ENCODE peak calls at places on chromosomes 3 and 15, in eight cellular contexts. One of them, this sample, is unnamed.

GRCh38 chr15:39304201-39304841 is 276.6 kb upstream of the THBS1 start:
- DNase-seq in cardiac muscle cell: no peak
- DNase-seq in lung: no peak
- DNase-seq in epithelial cell of prostate: peak
- DNase-seq in RWPE2: no peak
- DNase-seq in GM12878: no peak
- DNase-seq in IMR-90: peak
- DNase-seq in GM23248: peak
- DNase-seq in this sample: no peak

GRCh38 chr15:74836846-74837245 is 6.1 kb downstream of the ULK3 start:
- DNase-seq in cardiac muscle cell: no peak
- DNase-seq in lung: no peak
- DNase-seq in epithelial cell of prostate: no peak
- DNase-seq in RWPE2: no peak
- DNase-seq in GM12878: no peak
- DNase-seq in IMR-90: no peak
- DNase-seq in GM23248: no peak
- DNase-seq in this sample: no peak

GRCh38 chr3:138935864-138936762 is 10.8 kb downstream of the FOXL2 start:
- DNase-seq in cardiac muscle cell: peak
- DNase-seq in lung: peak
- DNase-seq in epithelial cell of prostate: no peak
- DNase-seq in RWPE2: no peak
- DNase-seq in GM12878: no peak
- DNase-seq in IMR-90: peak
- DNase-seq in GM23248: peak
- DNase-seq in this sample: peak

GRCh38 chr3:128167973-128168674 is 14.8 kb downstream of the EEFSEC start:
- DNase-seq in cardiac muscle cell: no peak
- DNase-seq in lung: no peak
- DNase-seq in epithelial cell of prostate: no peak
- DNase-seq in RWPE2: no peak
- DNase-seq in GM12878: no peak
- DNase-seq in IMR-90: no peak
- DNase-seq in GM23248: no peak
- DNase-seq in this sample: no peak

GRCh38 chr3:149397528-149397927 is 20.1 kb upstream of the TM4SF1 start:
- DNase-seq in cardiac muscle cell: no peak
- DNase-seq in lung: no peak
- DNase-seq in epithelial cell of prostate: no peak
- DNase-seq in RWPE2: no peak
- DNase-seq in GM12878: no peak
- DNase-seq in IMR-90: no peak
- DNase-seq in GM23248: no peak
- DNase-seq in this sample: no peak

GRCh38 chr3:188052229-188052965 is 101.6 kb upstream of the LPP start:
- DNase-seq in cardiac muscle cell: peak
- DNase-seq in lung: peak
- DNase-seq in epithelial cell of prostate: no peak
- DNase-seq in RWPE2: no peak
- DNase-seq in GM12878: no peak
- DNase-seq in IMR-90: peak
- DNase-seq in GM23248: no peak
- DNase-seq in this sample: peak

GRCh38 chr3:131543714-131544113 is 40.9 kb upstream of the MRPL3 start:
- DNase-seq in cardiac muscle cell: peak
- DNase-seq in lung: peak
- DNase-seq in epithelial cell of prostate: no peak
- DNase-seq in RWPE2: no peak
- DNase-seq in GM12878: no peak
- DNase-seq in IMR-90: peak
- DNase-seq in GM23248: peak
- DNase-seq in this sample: peak

GRCh38 chr15:58440181-58440910 is 8.6 kb downstream of the LIPC start:
- DNase-seq in cardiac muscle cell: peak
- DNase-seq in lung: peak
- DNase-seq in epithelial cell of prostate: peak
- DNase-seq in RWPE2: no peak
- DNase-seq in GM12878: no peak
- DNase-seq in IMR-90: peak
- DNase-seq in GM23248: peak
- DNase-seq in this sample: peak

GRCh38 chr3:197373096-197373495 is 74.7 kb upstream of the DLG1 start:
- DNase-seq in cardiac muscle cell: no peak
- DNase-seq in lung: no peak
- DNase-seq in epithelial cell of prostate: no peak
- DNase-seq in RWPE2: no peak
- DNase-seq in GM12878: no peak
- DNase-seq in IMR-90: no peak
- DNase-seq in GM23248: no peak
- DNase-seq in this sample: no peak

GRCh38 chr3:135918600-135918999 is 46.9 kb upstream of the PPP2R3A start:
- DNase-seq in cardiac muscle cell: peak
- DNase-seq in lung: no peak
- DNase-seq in epithelial cell of prostate: no peak
- DNase-seq in RWPE2: no peak
- DNase-seq in GM12878: no peak
- DNase-seq in IMR-90: peak
- DNase-seq in GM23248: peak
- DNase-seq in this sample: no peak

GRCh38 chr3:196141866-196142673 is 60.2 kb upstream of the TFRC start:
- DNase-seq in cardiac muscle cell: no peak
- DNase-seq in lung: peak
- DNase-seq in epithelial cell of prostate: peak
- DNase-seq in RWPE2: no peak
- DNase-seq in GM12878: no peak
- DNase-seq in IMR-90: no peak
- DNase-seq in GM23248: no peak
- DNase-seq in this sample: no peak

GRCh38 chr3:122484985-122485384 is 29.8 kb downstream of the KPNA1 start:
- DNase-seq in cardiac muscle cell: peak
- DNase-seq in lung: no peak
- DNase-seq in epithelial cell of prostate: no peak
- DNase-seq in RWPE2: no peak
- DNase-seq in GM12878: no peak
- DNase-seq in IMR-90: peak
- DNase-seq in GM23248: peak
- DNase-seq in this sample: no peak

GRCh38 chr15:94838281-94838680 is 606.9 kb downstream of the MCTP2 start:
- DNase-seq in cardiac muscle cell: no peak
- DNase-seq in lung: no peak
- DNase-seq in epithelial cell of prostate: no peak
- DNase-seq in RWPE2: no peak
- DNase-seq in GM12878: no peak
- DNase-seq in IMR-90: no peak
- DNase-seq in GM23248: no peak
- DNase-seq in this sample: no peak

GRCh38 chr3:187739125-187739560 is 6.1 kb downstream of the BCL6 start:
- DNase-seq in cardiac muscle cell: no peak
- DNase-seq in lung: no peak
- DNase-seq in epithelial cell of prostate: no peak
- DNase-seq in RWPE2: no peak
- DNase-seq in GM12878: no peak
- DNase-seq in IMR-90: no peak
- DNase-seq in GM23248: no peak
- DNase-seq in this sample: peak

GRCh38 chr15:48392356-48392755 is 61.1 kb downstream of the DUT start:
- DNase-seq in cardiac muscle cell: peak
- DNase-seq in lung: peak
- DNase-seq in epithelial cell of prostate: no peak
- DNase-seq in RWPE2: no peak
- DNase-seq in GM12878: no peak
- DNase-seq in IMR-90: no peak
- DNase-seq in GM23248: peak
- DNase-seq in this sample: peak

GRCh38 chr15:81740402-81740801 is 305.4 kb downstream of the MEX3B start:
- DNase-seq in cardiac muscle cell: peak
- DNase-seq in lung: no peak
- DNase-seq in epithelial cell of prostate: no peak
- DNase-seq in RWPE2: no peak
- DNase-seq in GM12878: no peak
- DNase-seq in IMR-90: peak
- DNase-seq in GM23248: peak
- DNase-seq in this sample: no peak

GRCh38 chr3:172153335-172153861 is 114.0 kb downstream of the FNDC3B start:
- DNase-seq in cardiac muscle cell: peak
- DNase-seq in lung: peak
- DNase-seq in epithelial cell of prostate: peak
- DNase-seq in RWPE2: peak
- DNase-seq in GM12878: no peak
- DNase-seq in IMR-90: peak
- DNase-seq in GM23248: peak
- DNase-seq in this sample: peak

GRCh38 chr3:69819283-69819682 is 80.0 kb downstream of the MITF start:
- DNase-seq in cardiac muscle cell: no peak
- DNase-seq in lung: no peak
- DNase-seq in epithelial cell of prostate: no peak
- DNase-seq in RWPE2: no peak
- DNase-seq in GM12878: no peak
- DNase-seq in IMR-90: no peak
- DNase-seq in GM23248: no peak
- DNase-seq in this sample: no peak

GRCh38 chr3:128619146-128619890 is 31.3 kb downstream of the RPN1 start:
- DNase-seq in cardiac muscle cell: peak
- DNase-seq in lung: no peak
- DNase-seq in epithelial cell of prostate: peak
- DNase-seq in RWPE2: no peak
- DNase-seq in GM12878: no peak
- DNase-seq in IMR-90: peak
- DNase-seq in GM23248: peak
- DNase-seq in this sample: no peak

GRCh38 chr3:134917631-134918030 is 122.6 kb downstream of the EPHB1 start:
- DNase-seq in cardiac muscle cell: no peak
- DNase-seq in lung: no peak
- DNase-seq in epithelial cell of prostate: peak
- DNase-seq in RWPE2: no peak
- DNase-seq in GM12878: no peak
- DNase-seq in IMR-90: no peak
- DNase-seq in GM23248: peak
- DNase-seq in this sample: no peak

GRCh38 chr3:42369832-42370231 is 40.6 kb downstream of the LYZL4 start:
- DNase-seq in cardiac muscle cell: no peak
- DNase-seq in lung: no peak
- DNase-seq in epithelial cell of prostate: no peak
- DNase-seq in RWPE2: no peak
- DNase-seq in GM12878: no peak
- DNase-seq in IMR-90: no peak
- DNase-seq in GM23248: no peak
- DNase-seq in this sample: no peak
- H3K27ac ChIP-seq in cardiac muscle cell: no peak
- H3K27ac ChIP-seq in lung: no peak
- H3K27ac ChIP-seq in epithelial cell of prostate: no peak
- H3K27ac ChIP-seq in RWPE2: no peak
- H3K27ac ChIP-seq in GM12878: no peak
- H3K27ac ChIP-seq in IMR-90: no peak
- H3K27ac ChIP-seq in GM23248: no peak
- H3K27ac ChIP-seq in this sample: no peak

GRCh38 chr3:62142696-62143095 is 230.7 kb downstream of the FEZF2 start:
- DNase-seq in cardiac muscle cell: no peak
- DNase-seq in lung: no peak
- DNase-seq in epithelial cell of prostate: no peak
- DNase-seq in RWPE2: no peak
- DNase-seq in GM12878: no peak
- DNase-seq in IMR-90: no peak
- DNase-seq in GM23248: no peak
- DNase-seq in this sample: no peak
- H3K27ac ChIP-seq in cardiac muscle cell: no peak
- H3K27ac ChIP-seq in lung: no peak
- H3K27ac ChIP-seq in epithelial cell of prostate: no peak
- H3K27ac ChIP-seq in RWPE2: no peak
- H3K27ac ChIP-seq in GM12878: no peak
- H3K27ac ChIP-seq in IMR-90: no peak
- H3K27ac ChIP-seq in GM23248: no peak
- H3K27ac ChIP-seq in this sample: no peak

GRCh38 chr15:89101302-89102191 is 13.3 kb downstream of the ABHD2 start:
- DNase-seq in cardiac muscle cell: peak
- DNase-seq in lung: peak
- DNase-seq in epithelial cell of prostate: peak
- DNase-seq in RWPE2: peak
- DNase-seq in GM12878: no peak
- DNase-seq in IMR-90: peak
- DNase-seq in GM23248: peak
- DNase-seq in this sample: peak
- H3K27ac ChIP-seq in cardiac muscle cell: peak
- H3K27ac ChIP-seq in lung: peak
- H3K27ac ChIP-seq in epithelial cell of prostate: peak
- H3K27ac ChIP-seq in RWPE2: peak
- H3K27ac ChIP-seq in GM12878: peak
- H3K27ac ChIP-seq in IMR-90: peak
- H3K27ac ChIP-seq in GM23248: peak
- H3K27ac ChIP-seq in this sample: peak

GRCh38 chr3:98968824-98969223 is 67.3 kb upstream of the DCBLD2 start:
- DNase-seq in cardiac muscle cell: no peak
- DNase-seq in lung: no peak
- DNase-seq in epithelial cell of prostate: no peak
- DNase-seq in RWPE2: no peak
- DNase-seq in GM12878: no peak
- DNase-seq in IMR-90: no peak
- DNase-seq in GM23248: no peak
- DNase-seq in this sample: no peak

GRCh38 chr3:98967758-98968157 is 66.3 kb upstream of the DCBLD2 start:
- DNase-seq in cardiac muscle cell: no peak
- DNase-seq in lung: no peak
- DNase-seq in epithelial cell of prostate: no peak
- DNase-seq in RWPE2: no peak
- DNase-seq in GM12878: no peak
- DNase-seq in IMR-90: no peak
- DNase-seq in GM23248: no peak
- DNase-seq in this sample: no peak

GRCh38 chr3:98968347-98968746 is 66.9 kb upstream of the DCBLD2 start:
- DNase-seq in cardiac muscle cell: no peak
- DNase-seq in lung: no peak
- DNase-seq in epithelial cell of prostate: no peak
- DNase-seq in RWPE2: no peak
- DNase-seq in GM12878: no peak
- DNase-seq in IMR-90: no peak
- DNase-seq in GM23248: peak
- DNase-seq in this sample: no peak

GRCh38 chr3:98966434-98966833 is 64.9 kb upstream of the DCBLD2 start:
- DNase-seq in cardiac muscle cell: no peak
- DNase-seq in lung: no peak
- DNase-seq in epithelial cell of prostate: no peak
- DNase-seq in RWPE2: no peak
- DNase-seq in GM12878: no peak
- DNase-seq in IMR-90: no peak
- DNase-seq in GM23248: no peak
- DNase-seq in this sample: no peak

GRCh38 chr3:98966862-98967554 is 65.5 kb upstream of the DCBLD2 start:
- DNase-seq in cardiac muscle cell: no peak
- DNase-seq in lung: no peak
- DNase-seq in epithelial cell of prostate: no peak
- DNase-seq in RWPE2: no peak
- DNase-seq in GM12878: no peak
- DNase-seq in IMR-90: no peak
- DNase-seq in GM23248: peak
- DNase-seq in this sample: no peak
- H3K27ac ChIP-seq in cardiac muscle cell: no peak
- H3K27ac ChIP-seq in lung: no peak
- H3K27ac ChIP-seq in epithelial cell of prostate: peak
- H3K27ac ChIP-seq in RWPE2: peak
- H3K27ac ChIP-seq in GM12878: no peak
- H3K27ac ChIP-seq in IMR-90: no peak
- H3K27ac ChIP-seq in GM23248: no peak
- H3K27ac ChIP-seq in this sample: no peak

GRCh38 chr3:45118615-45119062 is 27.5 kb downstream of the CDCP1 start:
- DNase-seq in cardiac muscle cell: no peak
- DNase-seq in lung: no peak
- DNase-seq in epithelial cell of prostate: no peak
- DNase-seq in RWPE2: no peak
- DNase-seq in GM12878: no peak
- DNase-seq in IMR-90: no peak
- DNase-seq in GM23248: no peak
- DNase-seq in this sample: no peak
- H3K27ac ChIP-seq in cardiac muscle cell: no peak
- H3K27ac ChIP-seq in lung: no peak
- H3K27ac ChIP-seq in epithelial cell of prostate: peak
- H3K27ac ChIP-seq in RWPE2: peak
- H3K27ac ChIP-seq in GM12878: no peak
- H3K27ac ChIP-seq in IMR-90: no peak
- H3K27ac ChIP-seq in GM23248: no peak
- H3K27ac ChIP-seq in this sample: peak